ENCODE peak calls at places on chromosomes 4 and X, in four cellular contexts. H is HL-60, R is HCT116, M is H1. Q is an unnamed sample.

GRCh38 chr4:128570380-128570779 is 239.1 kb upstream of the JADE1 start:
- DNase-seq in R (no peak), M (no peak), H (peak), Q (peak)

GRCh38 chrX:96182366-96182765 is 502.3 kb upstream of the DIAPH2 start:
- DNase-seq in R (no peak), M (no peak), H (peak), Q (no peak)

GRCh38 chr4:26346203-26346620 is 25.4 kb downstream of the RBPJ start:
- DNase-seq in H (no peak), R (no peak), M (no peak), Q (no peak)

GRCh38 chr4:52477191-52477590 is 181.9 kb downstream of the USP46 start:
- DNase-seq in R (no peak), H (no peak), M (no peak), Q (no peak)

GRCh38 chr4:86918539-86919072 is 16.2 kb upstream of the AFF1 start:
- DNase-seq in M (no peak), H (no peak), R (no peak), Q (no peak)

GRCh38 chr4:515251-515650 is 16.2 kb downstream of the PIGG start:
- DNase-seq in M (no peak), H (no peak), R (no peak), Q (no peak)

GRCh38 chr4:177267911-177268310 is 41.8 kb upstream of the NEIL3 start:
- DNase-seq in H (no peak), M (no peak), R (no peak), Q (no peak)

GRCh38 chrX:118420462-118420861 is 74.6 kb downstream of the WDR44 start:
- DNase-seq in M (no peak), H (no peak), R (no peak), Q (no peak)

GRCh38 chr4:139286186-139286698 is 6.2 kb upstream of the MGARP start:
- DNase-seq in R (no peak), M (no peak), H (no peak), Q (no peak)

GRCh38 chr4:23388259-23388658 is 501.6 kb downstream of the PPARGC1A start:
- DNase-seq in H (no peak), R (no peak), M (no peak), Q (no peak)

GRCh38 chr4:23388699-23389395 is 501.0 kb downstream of the PPARGC1A start:
- DNase-seq in R (no peak), H (no peak), M (no peak), Q (no peak)

DNA sequence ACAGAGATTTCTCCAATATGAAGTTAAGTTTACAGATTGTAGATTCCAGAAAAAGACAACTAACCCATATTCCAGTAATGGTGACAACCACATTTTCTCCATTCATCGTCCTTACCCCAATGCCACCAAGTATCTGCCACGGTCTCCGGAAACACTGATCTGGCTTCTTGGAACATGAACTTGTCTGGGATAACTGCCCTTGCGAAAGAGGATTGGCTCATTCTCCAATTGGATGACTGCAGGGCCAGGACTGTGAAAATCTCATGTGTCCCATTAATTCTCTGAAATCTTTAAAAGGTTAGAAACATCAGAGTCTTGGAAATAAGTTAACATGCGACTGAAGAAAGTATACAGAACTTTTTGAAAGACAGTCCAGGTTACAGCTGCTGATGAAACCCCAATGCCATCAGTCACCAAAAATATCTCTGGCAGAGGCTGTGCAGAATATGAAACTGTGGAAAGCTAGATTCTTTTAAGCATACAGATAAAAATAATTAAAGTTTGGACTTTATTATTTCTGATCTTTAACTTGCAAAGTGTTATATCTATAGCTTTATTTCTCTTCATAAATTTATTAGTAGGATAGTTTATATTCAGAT is 496.9 kb downstream of the PPARGC1A start:
- DNase-seq in R (no peak), M (no peak), H (no peak), Q (no peak)
- H3K27ac ChIP-seq in R (no peak), M (no peak), H (no peak), Q (no peak)

DNA sequence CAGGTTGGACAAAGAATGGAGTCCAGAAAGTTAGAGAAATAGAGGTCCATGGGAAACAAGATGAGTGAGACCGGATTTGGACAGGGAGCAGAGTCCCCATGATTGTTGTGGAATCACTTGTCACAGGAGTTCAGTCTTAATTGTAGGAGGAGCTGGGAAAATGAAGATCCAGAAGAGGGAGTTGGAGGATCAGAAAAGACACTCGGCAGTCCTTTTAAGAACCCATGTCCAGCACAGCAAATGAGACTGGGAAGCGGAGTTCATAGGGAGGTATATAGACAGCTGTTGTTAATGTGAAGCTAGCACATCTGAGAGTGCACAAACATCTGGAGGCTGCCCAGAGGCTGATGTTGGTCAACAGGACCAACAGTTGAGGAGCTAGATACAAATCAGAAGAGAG is 111.4 kb upstream of the RXFP1 start:
- DNase-seq in M (no peak), R (peak), H (no peak), Q (no peak)
- TF ChIP-seq POLR2AphosphoS5 in M (no peak), R (no peak), H (no peak), Q (no peak)

DNA sequence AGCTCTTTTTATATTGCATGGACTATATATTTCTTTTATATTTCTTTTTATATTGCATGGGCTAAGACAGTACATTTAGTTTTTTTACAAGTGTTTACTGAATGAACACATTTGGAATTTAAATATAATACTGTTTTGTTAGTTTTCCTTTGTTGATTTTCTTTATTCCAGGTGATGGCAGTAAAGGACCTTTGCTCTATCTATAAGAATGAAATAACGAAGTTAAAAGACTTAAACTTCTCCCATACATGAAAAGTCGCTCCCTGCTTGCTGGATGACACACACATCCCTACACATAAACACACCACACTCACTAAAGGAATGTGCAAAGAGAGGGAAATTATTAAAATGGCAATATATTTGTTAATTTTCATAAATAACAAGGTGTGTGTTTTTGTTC is 102.5 kb upstream of the ANXA10 start:
- DNase-seq in R (peak), H (no peak), M (no peak), Q (no peak)
- TF ChIP-seq CTCF in R (peak), H (no peak), M (no peak), Q (no peak)

GRCh38 chr4:7516116-7516772 is 81.5 kb upstream of the PSAPL1 start:
- DNase-seq in M (no peak), H (no peak), R (no peak), Q (no peak)
- H3K27ac ChIP-seq in M (no peak), H (no peak), R (no peak), Q (no peak)

GRCh38 chr4:143294310-143294709 is 42.4 kb upstream of the GAB1 start:
- DNase-seq in R (no peak), M (no peak), H (no peak), Q (peak)
- TF ChIP-seq POLR2AphosphoS5 in R (no peak), M (no peak), H (no peak), Q (peak)

GRCh38 chr4:48904541-48905142 is 1.9 kb downstream of the OCIAD2 start:
- DNase-seq in H (no peak), M (no peak), R (no peak), Q (no peak)

GRCh38 chr4:48906283-48907173 is at the start of gene OCIAD2:
- DNase-seq in R (peak), M (peak), H (peak), Q (peak)

GRCh38 chr4:48904101-48904500 is 2.5 kb downstream of the OCIAD2 start:
- DNase-seq in R (no peak), M (no peak), H (no peak), Q (no peak)

GRCh38 chr4:48907706-48908477 is 1.3 kb upstream of the OCIAD2 start:
- DNase-seq in M (no peak), H (no peak), R (no peak), Q (no peak)

DNA sequence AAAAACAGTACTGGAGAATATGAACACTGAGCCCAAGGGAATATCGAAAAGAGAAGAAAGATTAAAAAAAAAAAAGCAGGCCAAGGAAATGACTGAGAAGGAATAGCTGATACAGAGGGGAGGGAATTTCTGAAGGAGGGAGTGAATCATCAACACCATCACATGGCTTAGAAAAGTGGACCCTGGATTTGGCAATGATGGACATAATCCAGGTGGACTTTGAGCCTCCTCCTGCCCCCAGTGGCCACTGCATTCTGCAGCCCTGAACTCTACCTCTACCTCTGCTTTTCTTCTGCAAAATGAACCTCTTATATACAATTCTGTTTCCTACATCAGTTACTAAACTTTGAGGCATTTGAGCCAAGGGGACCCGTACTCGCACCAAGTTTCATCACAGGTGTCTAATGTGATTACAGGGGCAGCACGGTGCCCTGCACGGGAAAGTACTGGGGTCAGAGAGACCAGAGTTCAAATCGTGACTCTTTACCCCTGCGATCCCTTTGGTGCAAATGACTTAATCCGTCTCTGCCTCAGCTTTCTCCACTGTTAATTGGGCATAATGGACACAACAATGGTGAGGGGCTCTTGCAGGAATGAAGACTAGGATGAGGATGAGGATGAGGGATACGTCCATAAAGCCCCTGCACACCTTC is 1.1 kb downstream of the OCIAD2 start:
- DNase-seq in H (no peak), R (no peak), M (no peak), Q (no peak)
- TF ChIP-seq CTCF in H (no peak), R (no peak), M (no peak), Q (no peak)